ENCODE peak calls at places on chromosomes 4 and X, in seven cellular contexts. U is coronary artery, A is A549, X is PC-9, M is astrocyte, R is neuronal stem cell, G is GM23248. B is an unnamed sample.

GRCh38 chr4:26204911-26205368 is 115.9 kb upstream of the RBPJ start:
- DNase-seq in G (no peak), X (no peak), A (no peak), R (no peak), M (no peak), U (no peak), B (peak)

GRCh38 chr4:136653640-136654406 is 878.5 kb downstream of the PCDH18 start:
- DNase-seq in M (no peak), R (no peak), A (no peak), X (no peak), U (no peak), G (no peak), B (no peak)

GRCh38 chr4:64538219-64538618 is 129.0 kb upstream of the TECRL start:
- DNase-seq in A (peak), R (no peak), M (no peak), X (no peak), G (no peak), U (no peak), B (no peak)

GRCh38 chrX:24479924-24480722 is 15.0 kb downstream of the PDK3 start:
- DNase-seq in R (no peak), M (no peak), X (peak), A (no peak), U (no peak), G (no peak), B (no peak)

GRCh38 chr4:153223418-153223792 is 19.2 kb downstream of the TRIM2 start:
- DNase-seq in G (peak), M (no peak), R (no peak), A (no peak), U (no peak), X (no peak), B (no peak)

GRCh38 chrX:3263681-3264126 is 82.7 kb downstream of the MXRA5 start:
- DNase-seq in M (peak), G (peak), X (no peak), U (no peak), R (no peak), A (peak), B (no peak)

GRCh38 chrX:17741123-17741511 is 3.8 kb downstream of the SCML1 start:
- DNase-seq in R (peak), M (no peak), X (no peak), A (no peak), U (no peak), G (no peak), B (no peak)

GRCh38 chr4:18676136-18676922 is 654.8 kb upstream of the LCORL start:
- DNase-seq in M (no peak), X (no peak), G (no peak), R (no peak), U (no peak), A (no peak), B (no peak)

GRCh38 chrX:153725832-153726285 is 1.2 kb downstream of the ABCD1 start:
- DNase-seq in X (no peak), U (no peak), M (no peak), A (no peak), G (peak), R (no peak), B (no peak)

GRCh38 chr4:33429971-33430370 is 2709.8 kb downstream of the PCDH7 start:
- DNase-seq in M (no peak), G (no peak), R (no peak), X (no peak), U (no peak), A (no peak), B (no peak)

GRCh38 chr4:23972202-23972601 is 82.4 kb upstream of the PPARGC1A start:
- DNase-seq in U (no peak), G (no peak), X (no peak), A (no peak), M (no peak), R (no peak), B (no peak)

GRCh38 chr4:174522183-174523002 is at the start of gene HPGD:
- DNase-seq in X (no peak), G (peak), R (peak), A (peak), U (no peak), M (no peak), B (no peak)

GRCh38 chr4:108849611-108850406 is 87.0 kb upstream of the ETNPPL start:
- DNase-seq in G (peak), A (no peak), U (no peak), X (peak), R (no peak), M (peak), B (no peak)

GRCh38 chr4:140876597-140877364 is 120.6 kb upstream of the TBC1D9 start:
- DNase-seq in X (no peak), U (no peak), G (peak), A (no peak), R (no peak), M (peak), B (no peak)

GRCh38 chr4:147345662-147346061 is 135.2 kb upstream of the EDNRA start:
- DNase-seq in G (no peak), A (no peak), R (no peak), X (no peak), M (no peak), U (no peak), B (no peak)

GRCh38 chr4:182924497-182924896 is 7.3 kb upstream of the DCTD start:
- DNase-seq in U (no peak), X (no peak), R (no peak), G (no peak), A (no peak), M (peak), B (no peak)

GRCh38 chr4:128986908-128987307 is 106.4 kb downstream of the SCLT1 start:
- DNase-seq in X (no peak), G (no peak), A (no peak), M (no peak), R (no peak), U (no peak), B (no peak)

GRCh38 chrX:65723706-65724105 is 56.3 kb downstream of the MSN start:
- DNase-seq in R (no peak), G (peak), M (no peak), A (no peak), U (no peak), X (no peak), B (no peak)

GRCh38 chr4:111537861-111538260 is 607.4 kb upstream of the FAM241A start:
- DNase-seq in R (no peak), M (peak), X (no peak), G (peak), A (no peak), U (no peak), B (no peak)

GRCh38 chr4:24166501-24166900 is 276.7 kb upstream of the PPARGC1A start:
- DNase-seq in M (no peak), A (no peak), U (no peak), G (no peak), X (no peak), R (no peak), B (no peak)

GRCh38 chr4:36676139-36677050 is 395.0 kb downstream of the DTHD1 start:
- DNase-seq in M (no peak), X (no peak), G (no peak), A (no peak), R (no peak), U (no peak), B (no peak)

GRCh38 chr4:102726068-102726467 is 34.7 kb downstream of the MANBA start:
- DNase-seq in A (no peak), G (no peak), U (no peak), M (no peak), R (no peak), X (no peak), B (no peak)

DNA sequence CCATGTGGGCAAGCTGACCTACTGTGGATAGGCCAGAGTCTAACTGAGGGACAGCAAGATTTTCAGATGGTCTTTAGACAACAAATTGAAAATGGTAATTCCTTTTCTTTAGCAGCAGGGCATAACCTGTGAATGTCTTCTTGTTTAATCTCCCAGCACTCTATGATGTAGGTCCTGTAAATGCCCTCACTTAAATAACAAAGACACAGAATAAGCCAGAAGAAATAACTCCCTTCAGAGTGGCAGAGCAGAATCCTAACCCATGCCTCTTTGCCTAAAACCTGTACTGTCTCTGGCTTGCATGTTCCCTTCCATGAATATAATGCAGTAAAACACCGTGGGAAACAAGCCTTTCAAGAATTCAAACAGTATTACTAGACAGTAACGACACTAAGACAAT is 99.6 kb downstream of the TSPAN5 start:
- DNase-seq in A (no peak), G (no peak), R (no peak), U (no peak), X (no peak), M (no peak), B (no peak)
- H3K27ac ChIP-seq in A (no peak), G (no peak), R (no peak), U (no peak), X (no peak), M (no peak), B (no peak)

GRCh38 chr4:48421101-48421500 is 62.0 kb upstream of the SLC10A4 start:
- DNase-seq in M (no peak), A (no peak), U (no peak), R (no peak), G (no peak), X (no peak), B (no peak)
- H3K27ac ChIP-seq in M (no peak), A (no peak), U (no peak), R (no peak), G (no peak), X (no peak), B (no peak)

GRCh38 chr4:168920438-168921081 is 89.5 kb downstream of the CBR4 start:
- DNase-seq in G (no peak), U (no peak), A (no peak), M (no peak), X (no peak), R (no peak), B (no peak)
- H3K27ac ChIP-seq in G (no peak), U (no peak), A (no peak), M (no peak), X (no peak), R (no peak), B (no peak)

GRCh38 chrX:10679387-10679786 is 59.0 kb upstream of the MID1 start:
- DNase-seq in U (no peak), G (no peak), R (no peak), A (no peak), X (no peak), M (no peak), B (no peak)
- H3K27ac ChIP-seq in U (no peak), G (no peak), R (no peak), A (no peak), X (no peak), M (no peak), B (no peak)